ENCODE peak calls at places on chromosomes 13 and 19, in seven cellular contexts. A is colonic mucosa, P is thoracic aorta, O is brain microvascular endothelial cell, H is cardiac muscle cell, D is foreskin keratinocyte, Y is Peyer's patch. L is an unnamed sample.

GRCh38 chr13:26168835-26169234 is 53.3 kb downstream of the RNF6 start:
- DNase-seq in D (no peak), O (no peak), Y (no peak), P (no peak), A (no peak), H (no peak), L (no peak)

GRCh38 chr13:50677687-50678463 is 165.6 kb downstream of the DLEU7 start:
- DNase-seq in Y (no peak), O (peak; percentile 19), H (no peak), A (no peak), P (no peak), D (peak; percentile 11), L (peak; percentile 44)

GRCh38 chr19:11721681-11722080 is 17.1 kb downstream of the ZNF823 start:
- DNase-seq in Y (no peak), P (no peak), A (no peak), D (no peak), H (no peak), O (no peak), L (no peak)

GRCh38 chr19:42422092-42422575 is 5.1 kb downstream of the LIPE start:
- DNase-seq in A (no peak), P (no peak), H (no peak), O (no peak), Y (no peak), D (no peak), L (no peak)

GRCh38 chr13:25882732-25883357 is 169.0 kb downstream of the SHISA2 start:
- DNase-seq in A (no peak), H (no peak), O (no peak), P (no peak), D (no peak), Y (no peak), L (no peak)

GRCh38 chr13:113562866-113563265 is 21.7 kb upstream of the TFDP1 start:
- DNase-seq in D (no peak), P (no peak), H (no peak), Y (no peak), O (no peak), A (peak; percentile 12), L (no peak)

GRCh38 chr13:105196052-105196451 is 1339.4 kb downstream of the EFNB2 start:
- DNase-seq in A (no peak), P (no peak), O (peak; percentile 94), Y (no peak), H (peak; percentile 93), D (peak; percentile 63), L (no peak)

GRCh38 chr13:101390461-101390860 is 25.8 kb downstream of the NALCN start:
- DNase-seq in O (no peak), H (peak; percentile 1), P (no peak), Y (no peak), D (peak; percentile 4), A (no peak), L (no peak)

GRCh38 chr13:96492758-96493157 is 402.9 kb downstream of the HS6ST3 start:
- DNase-seq in P (no peak), O (no peak), A (no peak), H (no peak), Y (no peak), D (no peak), L (no peak)

GRCh38 chr19:52095172-52096014 is at the start of gene ZNF841:
- DNase-seq in O (peak; percentile 96), P (peak; percentile 83), D (peak; percentile 90), A (peak; percentile 96), Y (peak; percentile 81), H (peak; percentile 97), L (peak; percentile 85)

GRCh38 chr13:26498524-26499208 is 58.8 kb upstream of the WASF3 start:
- DNase-seq in A (no peak), Y (no peak), D (no peak), H (peak; percentile 22), P (no peak), O (peak; percentile 42), L (no peak)

GRCh38 chr13:59247166-59247565 is 916.6 kb downstream of the DIAPH3 start:
- DNase-seq in Y (no peak), H (peak; percentile 12), A (no peak), P (no peak), O (no peak), D (no peak), L (no peak)

GRCh38 chr13:80783926-80784325 is 443.0 kb upstream of the SPRY2 start:
- DNase-seq in Y (no peak), H (peak; percentile 88), D (no peak), P (no peak), O (no peak), A (no peak), L (no peak)

GRCh38 chr19:10189631-10190425 is 4.9 kb downstream of the DNMT1 start:
- DNase-seq in D (no peak), H (no peak), O (no peak), Y (no peak), A (no peak), P (no peak), L (no peak)

GRCh38 chr19:11087870-11088507 is 1.3 kb upstream of the LDLR start:
- DNase-seq in H (no peak), O (no peak), Y (no peak), D (no peak), P (no peak), A (no peak), L (no peak)

GRCh38 chr13:28597641-28598040 is 61.3 kb upstream of the POMP start:
- DNase-seq in D (no peak), P (no peak), O (no peak), Y (no peak), H (peak; percentile 58), A (no peak), L (no peak)

GRCh38 chr13:33872005-33872351 is 54.0 kb downstream of the RFC3 start:
- DNase-seq in O (no peak), D (no peak), A (no peak), H (peak; percentile 62), P (no peak), Y (no peak), L (no peak)

GRCh38 chr13:94966380-94966779 is 254.0 kb upstream of the SOX21 start:
- DNase-seq in Y (no peak), O (no peak), P (no peak), H (no peak), A (no peak), D (no peak), L (no peak)

GRCh38 chr13:113138792-113139551 is 16.4 kb downstream of the F10 start:
- DNase-seq in H (peak; percentile 19), O (no peak), A (no peak), P (no peak), Y (no peak), D (no peak), L (no peak)

GRCh38 chr19:39183100-39183499 is 13.7 kb upstream of the NCCRP1 start:
- DNase-seq in Y (no peak), O (no peak), A (no peak), H (no peak), D (peak; percentile 34), P (no peak), L (no peak)

GRCh38 chr13:92694047-92694446 is 532.6 kb upstream of the GPC6 start:
- DNase-seq in D (no peak), P (no peak), H (no peak), A (no peak), O (no peak), Y (no peak), L (no peak)
- H3K27ac ChIP-seq in D (no peak overlapping the region), P (no peak overlapping the region), H (no peak overlapping the region), A (no peak overlapping the region), O (no peak overlapping the region), Y (no peak overlapping the region), L (no peak overlapping the region)

GRCh38 chr19:14405380-14405757 is 13.8 kb downstream of the DDX39A start:
- DNase-seq in O (no peak), A (no peak), H (no peak), Y (no peak), P (no peak), D (no peak), L (no peak)
- H3K27ac ChIP-seq in O (no peak overlapping the region), A (peak overlapping the region; percentile 51), H (no peak overlapping the region), Y (peak overlapping the region; percentile 56), P (peak overlapping the region; percentile 73), D (no peak overlapping the region), L (peak overlapping the region; percentile 51)

DNA sequence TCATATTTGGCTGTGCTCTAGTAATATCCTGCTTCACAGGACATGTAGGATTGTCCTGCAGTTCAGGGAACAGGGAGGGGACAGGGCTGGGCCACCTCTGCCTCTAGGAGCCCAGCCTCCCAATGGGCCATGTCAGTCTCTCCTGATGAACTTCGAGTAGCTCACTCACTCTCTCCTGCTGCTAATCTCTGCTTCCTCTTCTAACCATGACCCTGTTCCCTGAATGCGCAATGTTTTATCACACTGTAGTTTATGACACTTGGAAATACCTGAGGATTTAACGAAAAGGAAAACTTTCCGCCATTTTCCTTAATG is 9.2 kb downstream of the PARP4 start:
- DNase-seq in D (no peak), Y (no peak), A (peak; percentile 34), O (no peak), P (no peak), H (no peak), L (no peak)
- H3K27ac ChIP-seq in D (no peak overlapping the region), Y (peak overlapping the region; percentile 26), A (peak overlapping the region; percentile 45), O (peak overlapping the region; percentile 48), P (no peak overlapping the region), H (peak overlapping the region; percentile 38), L (no peak overlapping the region)

DNA sequence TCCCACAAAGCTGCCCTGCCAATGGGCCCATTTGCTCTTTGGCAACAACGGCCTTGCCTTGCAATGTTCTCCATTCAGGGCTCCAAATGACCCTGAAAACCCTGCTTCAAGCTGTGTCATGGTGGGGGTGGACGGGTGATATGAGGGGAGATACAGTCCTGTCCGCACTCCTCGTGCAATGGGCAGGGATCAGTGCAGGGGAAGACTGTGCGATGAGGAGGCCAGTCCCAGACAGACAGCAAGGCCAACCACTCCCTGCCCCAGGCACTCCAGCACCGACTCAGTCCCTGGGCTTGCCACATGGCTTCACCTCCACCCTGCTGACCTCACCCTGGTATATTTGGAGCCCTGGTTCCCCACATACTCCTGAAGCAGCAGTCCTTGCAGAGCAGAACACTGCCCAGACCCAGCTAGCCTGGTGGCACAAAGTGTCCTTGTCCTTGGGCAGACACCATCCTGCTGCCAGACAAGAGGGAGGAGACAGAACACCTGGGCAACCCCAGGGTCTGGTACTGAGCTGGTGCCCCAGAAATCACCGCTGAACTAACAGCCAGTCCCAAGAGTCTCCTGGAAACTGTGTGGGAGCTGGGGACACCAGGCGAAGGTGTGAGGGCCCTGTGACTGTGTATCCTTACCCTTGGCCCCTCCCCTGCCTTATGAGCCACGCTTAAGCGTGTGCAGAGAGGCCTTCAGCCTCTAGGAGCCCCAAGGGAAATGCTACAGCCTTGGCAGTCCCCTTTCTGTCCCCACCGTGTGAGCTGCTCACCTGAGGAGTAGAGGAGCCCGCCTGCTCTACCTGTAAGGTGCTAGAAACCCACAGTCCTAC is 9.1 kb upstream of the SLC35E1 start:
- DNase-seq in D (no peak), H (no peak), O (no peak), A (no peak), Y (no peak), P (no peak), L (no peak)
- H3K27ac ChIP-seq in D (no peak overlapping the region), H (peak overlapping the region; percentile 39), O (no peak overlapping the region), A (no peak overlapping the region), Y (no peak overlapping the region), P (no peak overlapping the region), L (no peak overlapping the region)

GRCh38 chr13:45209229-45209628 is 8.4 kb upstream of the KCTD4 start:
- DNase-seq in P (no peak), O (no peak), Y (no peak), A (no peak), D (peak; percentile 47), H (peak; percentile 57), L (no peak)
- H3K27ac ChIP-seq in P (no peak overlapping the region), O (no peak overlapping the region), Y (no peak overlapping the region), A (no peak overlapping the region), D (peak overlapping the region; percentile 96), H (no peak overlapping the region), L (no peak overlapping the region)